ENCODE peak calls at places on chromosomes 3 and 15, in eight cellular contexts. K is GM23248, V is HCT116, W is mammary epithelial cell, E is neural progenitor cell, H is hepatocyte, Q is fibroblast of lung, S is HepG2. D is an unnamed sample.

GRCh38 chr15:64443747-64444621 is 16.4 kb upstream of the ZNF609 start:
- DNase-seq in K (peak; percentile 84), V (peak; percentile 81), W (peak; percentile 87), E (no peak), H (peak; percentile 72), Q (peak; percentile 93), S (peak; percentile 10), D (peak; percentile 37)

GRCh38 chr3:68017069-68017468 is 362.7 kb upstream of the SUCLG2 start:
- DNase-seq in K (no peak), V (no peak), W (no peak), E (no peak), H (no peak), Q (no peak), S (peak; percentile 8), D (no peak)

GRCh38 chr3:107662109-107662477 is 139.3 kb downstream of the BBX start:
- DNase-seq in K (peak; percentile 92), V (no peak), W (peak; percentile 28), E (no peak), H (peak; percentile 31), Q (peak; percentile 84), S (no peak), D (peak; percentile 54)

GRCh38 chr3:49018707-49019006 is 277 bp upstream of the DALRD3 start:
- DNase-seq in K (no peak), V (no peak), W (no peak), E (no peak), H (no peak), Q (no peak), S (no peak), D (no peak)

GRCh38 chr3:8499181-8499611 is 2.4 kb upstream of the LMCD1 start:
- DNase-seq in K (no peak), V (no peak), W (peak; percentile 75), E (peak; percentile 90), H (no peak), Q (peak; percentile 86), S (peak; percentile 92), D (no peak)

GRCh38 chr3:188090626-188091309 is 63.2 kb upstream of the LPP start:
- DNase-seq in K (no peak), V (no peak), W (no peak), E (no peak), H (no peak), Q (no peak), S (no peak), D (no peak)

GRCh38 chr3:114057011-114057347 is 442 bp downstream of the QTRT2 start:
- DNase-seq in K (no peak), V (no peak), W (no peak), E (no peak), H (no peak), Q (no peak), S (no peak), D (no peak)

GRCh38 chr3:195116393-195117185 is 154.4 kb downstream of the XXYLT1 start:
- DNase-seq in K (no peak), V (no peak), W (no peak), E (no peak), H (no peak), Q (no peak), S (no peak), D (no peak)

GRCh38 chr15:64763462-64763861 is 11.9 kb downstream of the RBPMS2 start:
- DNase-seq in K (no peak), V (no peak), W (no peak), E (no peak), H (no peak), Q (no peak), S (no peak), D (no peak)

GRCh38 chr3:188309437-188310269 is 155.7 kb downstream of the LPP start:
- DNase-seq in K (no peak), V (no peak), W (no peak), E (no peak), H (no peak), Q (no peak), S (no peak), D (no peak)

GRCh38 chr3:60176614-60177013 is 1074.6 kb downstream of the FHIT start:
- DNase-seq in K (no peak), V (no peak), W (no peak), E (no peak), H (no peak), Q (no peak), S (no peak), D (no peak)

GRCh38 chr15:70286110-70286806 is 188.5 kb upstream of the TLE3 start:
- DNase-seq in K (no peak), V (no peak), W (no peak), E (no peak), H (peak; percentile 2), Q (no peak), S (no peak), D (peak; percentile 20)

GRCh38 chr3:75737831-75738493 is 47.4 kb downstream of the ZNF717 start:
- DNase-seq in K (peak; percentile 36), V (no peak), W (peak; percentile 9), E (no peak), H (no peak), Q (peak; percentile 19), S (no peak), D (no peak)

GRCh38 chr3:141940204-141940776 is 63.8 kb downstream of the ATP1B3 start:
- DNase-seq in K (peak; percentile 83), V (peak; percentile 95), W (peak; percentile 99), E (peak; percentile 15), H (peak; percentile 62), Q (peak; percentile 80), S (no peak), D (peak; percentile 78)

GRCh38 chr15:85419200-85419599 is 38.8 kb downstream of the AKAP13 start:
- DNase-seq in K (peak; percentile 72), V (no peak), W (no peak), E (no peak), H (no peak), Q (peak; percentile 57), S (no peak), D (no peak)

GRCh38 chr15:40863660-40864285 is 10.3 kb downstream of the RHOV start:
- DNase-seq in K (no peak), V (no peak), W (no peak), E (no peak), H (no peak), Q (no peak), S (no peak), D (no peak)

GRCh38 chr3:64133272-64133671 is 92.0 kb downstream of the PRICKLE2 start:
- DNase-seq in K (no peak), V (no peak), W (no peak), E (peak; percentile 31), H (no peak), Q (no peak), S (no peak), D (no peak)

GRCh38 chr3:43281020-43281419 is 5.3 kb upstream of the SNRK start:
- DNase-seq in K (no peak), V (no peak), W (no peak), E (no peak), H (no peak), Q (no peak), S (no peak), D (no peak)

GRCh38 chr3:178084938-178085816 is 451.1 kb upstream of the KCNMB2 start:
- DNase-seq in K (peak; percentile 62), V (no peak), W (no peak), E (peak; percentile 84), H (peak; percentile 90), Q (peak; percentile 86), S (peak; percentile 9), D (peak; percentile 88)

GRCh38 chr3:51622868-51623267 is 48.2 kb upstream of the TEX264 start:
- DNase-seq in K (peak; percentile 52), V (no peak), W (no peak), E (no peak), H (peak; percentile 28), Q (peak; percentile 25), S (no peak), D (peak; percentile 4)

DNA sequence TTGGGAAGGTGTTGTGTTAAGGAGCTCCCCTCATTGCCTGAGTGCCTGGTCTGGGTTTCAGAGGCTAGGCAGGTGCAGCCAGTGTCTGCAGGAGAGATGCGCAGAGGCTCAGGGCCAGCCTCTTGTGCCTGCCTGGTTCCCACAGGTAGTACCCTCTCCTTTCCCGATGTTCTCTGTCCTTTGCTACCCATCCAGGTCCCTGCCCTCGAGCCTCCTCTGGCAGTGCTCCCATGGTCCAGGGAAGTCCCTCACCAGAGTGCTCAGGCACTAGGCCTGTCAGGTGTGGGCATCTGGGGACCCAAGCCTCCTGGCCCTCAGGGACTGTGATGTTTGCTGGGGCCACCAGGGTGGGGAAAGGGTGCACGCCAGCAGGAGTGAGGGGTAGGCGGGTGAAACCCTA is 5.0 kb downstream of the TRPM1 start:
- DNase-seq in K (no peak), V (no peak), W (no peak), E (no peak), H (no peak), Q (no peak), S (no peak), D (no peak)
- H3K4me1 ChIP-seq in K (no peaks in the 10 kb centered on the region), V (peaks cover 7% of the 10 kb centered on the region), W (no peaks in the 10 kb centered on the region), E (peaks cover 27% of the 10 kb centered on the region), H (peaks cover 12% of the 10 kb centered on the region), Q (no peaks in the 10 kb centered on the region), S (peaks cover 37% of the 10 kb centered on the region), D (no peaks in the 10 kb centered on the region)

GRCh38 chr15:24916305-24917009 is 38.3 kb upstream of the SNRPN start:
- DNase-seq in K (no peak), V (no peak), W (no peak), E (no peak), H (no peak), Q (peak; percentile 6), S (no peak), D (no peak)
- H3K9me3 ChIP-seq in K (no peaks in the 10 kb centered on the region), V (peaks cover 14% of the 10 kb centered on the region), W (peaks cover 22% of the 10 kb centered on the region), E (no peaks in the 10 kb centered on the region), H (no peaks in the 10 kb centered on the region), Q (no peaks in the 10 kb centered on the region), S (peaks cover 25% of the 10 kb centered on the region), D (peaks cover 21% of the 10 kb centered on the region)

GRCh38 chr3:128539376-128539775 is 46.4 kb upstream of the GATA2 start:
- DNase-seq in K (no peak), V (no peak), W (no peak), E (no peak), H (no peak), Q (no peak), S (no peak), D (no peak)
- TF ChIP-seq EZH2 in K (no peak), V (no peak), W (no peak), E (no peak), H (no peak), Q (no peak), S (no peak), D (no peak)

GRCh38 chr15:101181349-101181748 is 70.5 kb downstream of the CHSY1 start:
- DNase-seq in K (no peak), V (no peak), W (no peak), E (no peak), H (no peak), Q (no peak), S (no peak), D (no peak)

GRCh38 chr15:101176625-101177024 is 75.2 kb downstream of the CHSY1 start:
- DNase-seq in K (peak; percentile 32), V (no peak), W (peak; percentile 23), E (no peak), H (no peak), Q (peak; percentile 50), S (peak; percentile 39), D (no peak)

GRCh38 chr15:101180620-101181307 is 71.1 kb downstream of the CHSY1 start:
- DNase-seq in K (no peak), V (no peak), W (no peak), E (no peak), H (no peak), Q (no peak), S (no peak), D (no peak)

GRCh38 chr15:101179341-101180153 is 72.3 kb downstream of the CHSY1 start:
- DNase-seq in K (peak; percentile 75), V (no peak), W (peak; percentile 18), E (no peak), H (no peak), Q (peak; percentile 85), S (no peak), D (no peak)

GRCh38 chr15:101178414-101178813 is 73.4 kb downstream of the CHSY1 start:
- DNase-seq in K (no peak), V (no peak), W (no peak), E (no peak), H (no peak), Q (no peak), S (no peak), D (peak; percentile 40)
- H3K4me1 ChIP-seq in K (peaks cover 22% of the 10 kb centered on the region), V (no peaks in the 10 kb centered on the region), W (peaks cover 40% of the 10 kb centered on the region), E (peaks cover 1% of the 10 kb centered on the region), H (peaks cover 14% of the 10 kb centered on the region), Q (peaks cover 13% of the 10 kb centered on the region), S (peaks cover 12% of the 10 kb centered on the region), D (peaks cover 17% of the 10 kb centered on the region)